ENCODE peak calls at places on chromosomes 7 and 10, in six cellular contexts. P is CD4-positive, alpha-beta T cell; Q is keratinocyte; R is brain microvascular endothelial cell; V is thoracic aorta; K is uterus. N is an unnamed sample.

GRCh38 chr7:100398239-100398638 is 25.0 kb downstream of the PILRA start:
- DNase-seq in Q (no peak), V (no peak), P (no peak), R (no peak), K (no peak), N (no peak)

GRCh38 chr10:27252267-27253000 is 11.8 kb upstream of the ACBD5 start:
- DNase-seq in R (peak), K (peak), Q (no peak), V (no peak), P (peak), N (peak)

GRCh38 chr10:23171232-23171876 is 20.8 kb upstream of the PTF1A start:
- DNase-seq in Q (no peak), P (no peak), V (no peak), R (peak), K (no peak), N (no peak)

GRCh38 chr10:74244097-74244685 is 93.2 kb downstream of the ADK start:
- DNase-seq in Q (no peak), R (no peak), P (no peak), K (peak), V (no peak), N (no peak)

GRCh38 chr7:12802070-12802469 is 114.6 kb downstream of the ARL4A start:
- DNase-seq in R (no peak), Q (peak), K (no peak), V (no peak), P (no peak), N (no peak)

GRCh38 chr10:28661035-28661434 is 16.3 kb upstream of the BAMBI start:
- DNase-seq in R (peak), K (no peak), P (no peak), V (no peak), Q (no peak), N (no peak)

GRCh38 chr7:149879801-149880738 is 6.3 kb downstream of the ATP6V0E2 start:
- DNase-seq in K (no peak), V (no peak), Q (no peak), P (no peak), R (no peak), N (no peak)

GRCh38 chr10:48213047-48213446 is 61.4 kb downstream of the FRMPD2 start:
- DNase-seq in K (no peak), P (no peak), Q (no peak), V (no peak), R (no peak), N (no peak)

GRCh38 chr7:110569486-110569885 is 521.4 kb upstream of the LRRN3 start:
- DNase-seq in Q (no peak), P (no peak), K (no peak), R (no peak), V (no peak), N (no peak)

GRCh38 chr10:94194256-94194655 is 168.5 kb downstream of the NOC3L start:
- DNase-seq in K (no peak), Q (peak), P (no peak), V (no peak), R (peak), N (no peak)

GRCh38 chr7:66576646-66577045 is 52.0 kb upstream of the KCTD7 start:
- DNase-seq in Q (no peak), V (no peak), P (no peak), K (no peak), R (no peak), N (no peak)

GRCh38 chr10:94760586-94761178 is 1.8 kb upstream of the CYP2C19 start:
- DNase-seq in R (no peak), P (no peak), Q (no peak), V (no peak), K (no peak), N (no peak)

GRCh38 chr7:122430710-122431109 is 126.2 kb upstream of the FEZF1 start:
- DNase-seq in R (no peak), P (no peak), Q (no peak), V (no peak), K (no peak), N (no peak)

GRCh38 chr10:21191512-21191911 is 294.4 kb upstream of the NEBL start:
- DNase-seq in K (no peak), Q (no peak), R (no peak), V (no peak), P (no peak), N (no peak)

GRCh38 chr7:116395125-116395791 is 104.3 kb upstream of the CAV2 start:
- DNase-seq in K (peak), R (peak), P (no peak), V (no peak), Q (peak), N (no peak)

GRCh38 chr10:122850705-122851640 is 5.3 kb upstream of the CUZD1 start:
- DNase-seq in Q (no peak), P (no peak), V (no peak), K (no peak), R (no peak), N (no peak)

GRCh38 chr10:119221201-119221600 is 13.8 kb downstream of the GRK5 start:
- DNase-seq in V (no peak), Q (no peak), R (no peak), P (no peak), K (no peak), N (no peak)

GRCh38 chr7:27163776-27164380 is 1.5 kb downstream of the HOXA9 start:
- DNase-seq in K (no peak), R (no peak), V (no peak), Q (no peak), P (no peak), N (no peak)

GRCh38 chr10:15642095-15642494 is 77.6 kb downstream of the ITGA8 start:
- DNase-seq in V (no peak), R (peak), P (no peak), Q (no peak), K (no peak), N (no peak)

GRCh38 chr10:33509231-33509871 is 174.9 kb upstream of the NRP1 start:
- DNase-seq in P (no peak), Q (peak), R (peak), V (peak), K (peak), N (no peak)

GRCh38 chr10:115762029-115762428 is 511.0 kb downstream of the GFRA1 start:
- DNase-seq in R (no peak), Q (no peak), P (no peak), K (peak), V (no peak), N (no peak)

GRCh38 chr7:46146454-46147255 is 225.6 kb upstream of the IGFBP3 start:
- DNase-seq in Q (no peak), K (no peak), V (peak), R (peak), P (no peak), N (no peak)

GRCh38 chr10:27547047-27547446 is 42.9 kb downstream of the RAB18 start:
- DNase-seq in R (no peak), V (no peak), P (no peak), Q (no peak), K (no peak), N (no peak)

GRCh38 chr7:121001234-121001633 is 12.7 kb downstream of the CPED1 start:
- DNase-seq in Q (no peak), R (no peak), K (no peak), P (no peak), V (no peak), N (no peak)

GRCh38 chr7:71137479-71137878 is 5.5 kb downstream of the GALNT17 start:
- DNase-seq in V (no peak), R (no peak), Q (no peak), K (no peak), P (no peak), N (no peak)

GRCh38 chr7:104960741-104961479 is 53.1 kb upstream of the KMT2E start:
- DNase-seq in Q (no peak), V (no peak), R (no peak), P (no peak), K (no peak), N (no peak)

GRCh38 chr7:74430961-74431466 is 22.7 kb upstream of the GTF2IRD1 start:
- DNase-seq in Q (no peak), P (no peak), R (no peak), K (no peak), V (no peak), N (no peak)

GRCh38 chr10:13115832-13116793 is 16.1 kb downstream of the OPTN start:
- DNase-seq in K (no peak), P (no peak), V (no peak), R (no peak), Q (no peak), N (peak)

GRCh38 chr10:13117842-13118783 is 18.1 kb downstream of the OPTN start:
- DNase-seq in K (no peak), R (no peak), Q (no peak), V (no peak), P (no peak), N (no peak)

GRCh38 chr10:13118784-13119133 is 18.8 kb downstream of the OPTN start:
- DNase-seq in V (no peak), P (no peak), Q (no peak), R (no peak), K (no peak), N (no peak)

GRCh38 chr10:13120786-13121499 is 21.0 kb downstream of the OPTN start:
- DNase-seq in Q (no peak), K (peak), V (no peak), P (no peak), R (no peak), N (no peak)

GRCh38 chr10:13121500-13121854 is 21.5 kb downstream of the OPTN start:
- DNase-seq in K (no peak), Q (no peak), V (no peak), R (no peak), P (no peak), N (no peak)
- H3K27ac ChIP-seq in K (peak), Q (no peak), V (no peak), R (no peak), P (no peak), N (no peak)

GRCh38 chr7:151437163-151437553 is 2.8 kb downstream of the CRYGN start:
- DNase-seq in K (no peak), V (no peak), R (no peak), P (no peak), Q (no peak), N (no peak)
- H3K27ac ChIP-seq in K (peak), V (peak), R (no peak), P (no peak), Q (no peak), N (no peak)

GRCh38 chr10:36764823-36765222 is 360.6 kb upstream of the ANKRD30A start:
- DNase-seq in P (no peak), R (no peak), Q (no peak), K (no peak), V (no peak), N (no peak)

DNA sequence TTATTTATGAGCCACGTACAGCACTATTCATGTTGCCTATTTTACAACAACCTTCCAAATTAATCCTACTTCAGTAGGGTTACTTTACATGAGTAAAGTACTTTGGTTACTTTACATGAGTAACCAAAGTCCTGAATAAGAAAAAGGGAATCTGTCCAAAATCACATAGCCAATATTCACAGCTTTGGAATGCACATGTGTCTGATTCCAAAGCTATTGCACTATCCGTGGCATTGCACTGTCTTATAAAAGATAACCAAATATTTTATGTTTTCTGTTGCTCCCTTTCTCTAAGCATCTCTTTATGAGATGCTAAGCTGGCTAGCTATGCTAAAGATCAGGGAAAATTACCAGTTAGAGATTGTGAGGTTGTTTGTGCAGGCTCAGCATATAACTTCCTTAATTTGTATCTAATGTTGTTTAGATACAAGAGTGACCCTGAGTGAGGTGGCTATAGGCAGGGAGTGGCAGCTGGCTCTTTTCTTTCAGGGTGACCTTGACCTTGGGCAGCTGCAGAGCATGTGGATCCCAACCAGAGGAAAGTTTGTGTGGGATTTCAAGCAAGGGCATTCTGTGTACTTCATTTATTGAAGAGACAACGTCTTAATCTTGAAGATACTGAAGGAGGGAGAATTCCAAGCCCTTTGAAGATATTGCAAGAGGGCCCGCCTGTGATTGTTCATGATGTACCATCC is 366.1 kb upstream of the ANKRD30A start:
- DNase-seq in R (peak), K (no peak), Q (no peak), V (no peak), P (no peak), N (no peak)
- H3K27ac ChIP-seq in R (peak), K (no peak), Q (no peak), V (no peak), P (no peak), N (no peak)

GRCh38 chr7:134548877-134549276 is at the start of gene AKR1B15:
- DNase-seq in V (no peak), P (no peak), K (no peak), R (no peak), Q (no peak), N (no peak)

GRCh38 chr7:134547738-134548054 is 1.2 kb upstream of the AKR1B15 start:
- DNase-seq in Q (no peak), P (no peak), V (no peak), R (peak), K (peak), N (no peak)

GRCh38 chr7:134546903-134547737 is 1.8 kb upstream of the AKR1B15 start:
- DNase-seq in Q (no peak), K (peak), V (no peak), P (peak), R (no peak), N (peak)

GRCh38 chr7:134545379-134545778 is 3.5 kb upstream of the AKR1B15 start:
- DNase-seq in Q (no peak), P (no peak), K (no peak), V (no peak), R (no peak), N (no peak)

GRCh38 chr7:134545918-134546317 is 3.0 kb upstream of the AKR1B15 start:
- DNase-seq in K (no peak), R (no peak), V (no peak), P (no peak), Q (no peak), N (no peak)
- H3K27ac ChIP-seq in K (no peak), R (no peak), V (no peak), P (no peak), Q (no peak), N (no peak)

DNA sequence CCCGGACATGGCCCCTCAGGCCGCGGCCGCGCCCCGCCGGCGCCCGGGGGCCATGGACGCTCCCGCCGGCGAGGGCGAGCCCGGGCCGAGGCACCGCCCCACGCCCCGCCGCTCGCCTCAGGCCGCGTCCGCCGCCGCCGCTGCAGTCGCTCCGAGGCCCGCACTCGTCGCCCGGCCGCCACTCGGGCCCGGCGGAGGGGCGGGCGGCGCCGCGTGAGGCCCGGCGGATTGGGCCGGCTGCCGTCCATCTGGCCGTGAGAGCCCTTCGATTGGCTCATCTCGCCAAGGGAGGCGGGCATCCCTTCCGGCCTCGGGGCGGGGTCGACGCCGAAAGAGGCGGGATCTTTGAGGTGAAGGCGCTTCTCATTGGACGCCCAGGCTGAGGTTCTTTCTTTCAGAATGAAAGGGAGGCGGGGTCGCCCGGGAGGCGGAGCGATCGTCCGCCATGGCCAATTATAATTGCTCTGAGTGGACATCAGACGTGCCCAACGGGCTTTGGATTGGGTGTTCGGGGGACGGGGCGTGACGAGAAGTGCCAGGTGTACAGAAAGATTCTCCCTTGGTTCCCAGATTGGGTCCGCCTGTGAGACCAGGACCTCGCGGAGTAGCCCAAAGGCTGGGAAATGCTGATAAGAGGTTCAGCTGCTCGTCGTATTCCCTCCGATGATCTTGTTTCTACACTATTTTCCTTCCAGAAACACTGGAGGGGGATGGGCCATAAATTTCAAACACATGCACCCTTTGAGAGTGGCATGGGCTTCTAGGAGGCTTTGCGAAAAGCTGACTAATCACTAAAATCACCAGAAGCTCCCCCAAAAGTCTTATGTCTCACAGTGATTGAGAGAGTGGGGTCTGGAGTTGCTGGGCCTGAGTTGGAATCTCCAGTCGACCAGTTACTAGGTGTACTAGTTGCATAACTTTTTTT is at the start of gene GNA12:
- DNase-seq in Q (peak), P (peak), R (peak), K (peak), V (peak), N (peak)
- H3K27ac ChIP-seq in Q (peak), P (no peak), R (peak), K (peak), V (no peak), N (no peak)

DNA sequence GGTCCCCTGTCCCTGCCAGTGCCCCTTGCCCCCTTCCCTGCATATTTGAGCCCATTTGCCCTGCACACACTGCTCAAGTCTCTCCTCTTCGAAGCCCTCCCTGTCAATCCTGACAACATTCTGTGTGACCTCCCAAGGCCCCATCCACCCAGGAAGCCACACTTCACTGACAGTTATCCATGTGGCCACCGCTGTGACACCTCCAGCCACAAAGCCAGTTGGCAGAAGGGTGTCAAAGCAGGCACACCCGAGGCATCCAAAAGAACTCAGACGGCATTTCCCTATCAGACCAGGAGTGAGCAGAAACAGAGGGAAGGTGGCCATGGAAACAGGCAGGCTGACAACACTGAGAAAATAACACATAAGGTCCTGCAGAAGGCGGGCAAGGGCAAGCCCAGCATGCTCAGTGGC is 4.6 kb downstream of the POLM start:
- DNase-seq in V (no peak), Q (no peak), R (no peak), K (no peak), P (no peak), N (no peak)
- H3K27ac ChIP-seq in V (no peak), Q (no peak), R (no peak), K (no peak), P (no peak), N (no peak)

GRCh38 chr10:24683554-24683953 is 40.1 kb downstream of the ARHGAP21 start:
- DNase-seq in K (no peak), P (no peak), R (no peak), V (no peak), Q (no peak), N (no peak)

GRCh38 chr10:24678757-24679156 is 44.9 kb downstream of the ARHGAP21 start:
- DNase-seq in Q (no peak), V (no peak), P (no peak), R (no peak), K (no peak), N (no peak)

GRCh38 chr10:24685958-24686540 is 37.6 kb downstream of the ARHGAP21 start:
- DNase-seq in P (no peak), K (no peak), Q (no peak), R (peak), V (no peak), N (no peak)

GRCh38 chr10:24680647-24681475 is 42.8 kb downstream of the ARHGAP21 start:
- DNase-seq in V (no peak), R (no peak), Q (no peak), K (no peak), P (no peak), N (no peak)

GRCh38 chr10:24681476-24682088 is 42.1 kb downstream of the ARHGAP21 start:
- DNase-seq in Q (no peak), P (no peak), R (no peak), V (no peak), K (no peak), N (no peak)
- H3K27ac ChIP-seq in Q (peak), P (no peak), R (no peak), V (no peak), K (no peak), N (no peak)

GRCh38 chr7:76293407-76293901 is 9.0 kb upstream of the HSPB1 start:
- DNase-seq in R (no peak), K (peak), Q (no peak), V (no peak), P (no peak), N (no peak)
- H3K27ac ChIP-seq in R (peak), K (peak), Q (peak), V (peak), P (no peak), N (no peak)

GRCh38 chr10:70169661-70170364 is 501 bp downstream of the SAR1A start:
- DNase-seq in Q (no peak), R (no peak), P (no peak), K (no peak), V (no peak), N (peak)

GRCh38 chr10:70178139-70178725 is 7.9 kb upstream of the SAR1A start:
- DNase-seq in R (no peak), P (no peak), K (no peak), V (no peak), Q (no peak), N (no peak)

GRCh38 chr10:70175516-70175915 is 5.2 kb upstream of the SAR1A start:
- DNase-seq in K (no peak), V (no peak), Q (no peak), P (no peak), R (no peak), N (no peak)

GRCh38 chr10:70176441-70176840 is 6.1 kb upstream of the SAR1A start:
- DNase-seq in Q (no peak), K (no peak), V (no peak), P (no peak), R (no peak), N (no peak)

GRCh38 chr10:70174058-70174741 is 3.9 kb upstream of the SAR1A start:
- DNase-seq in P (peak), K (no peak), Q (peak), V (no peak), R (no peak), N (no peak)
- H3K27ac ChIP-seq in P (peak), K (no peak), Q (no peak), V (no peak), R (no peak), N (peak)

GRCh38 chr7:50733552-50733951 is 49.1 kb downstream of the GRB10 start:
- DNase-seq in R (peak), K (no peak), V (no peak), P (no peak), Q (no peak), N (no peak)
- H3K27ac ChIP-seq in R (peak), K (no peak), V (no peak), P (no peak), Q (no peak), N (no peak)